ENCODE peak calls at places on chromosomes 4 and X, in eight cellular contexts. One of them, this sample, is unnamed.

GRCh38 chr4:115505326-115505725 is 391.9 kb upstream of the NDST4 start:
- DNase-seq in HCT116: no peak
- DNase-seq in neural progenitor cell: no peak
- DNase-seq in PC-9: no peak
- DNase-seq in GM12878: no peak
- DNase-seq in A673: no peak
- DNase-seq in hepatocyte: no peak
- DNase-seq in K562: no peak
- DNase-seq in this sample: no peak

GRCh38 chr4:112523008-112523440 is 7.0 kb upstream of the NEUROG2 start:
- DNase-seq in HCT116: no peak
- DNase-seq in neural progenitor cell: peak
- DNase-seq in PC-9: no peak
- DNase-seq in GM12878: no peak
- DNase-seq in A673: peak
- DNase-seq in hepatocyte: peak
- DNase-seq in K562: peak
- DNase-seq in this sample: peak

GRCh38 chr4:169774466-169775445 is 17.0 kb upstream of the HPF1 start:
- DNase-seq in HCT116: no peak
- DNase-seq in neural progenitor cell: peak
- DNase-seq in PC-9: no peak
- DNase-seq in GM12878: no peak
- DNase-seq in A673: no peak
- DNase-seq in hepatocyte: peak
- DNase-seq in K562: peak
- DNase-seq in this sample: peak

GRCh38 chr4:119647558-119647957 is 19.0 kb upstream of the PDE5A start:
- DNase-seq in HCT116: no peak
- DNase-seq in neural progenitor cell: no peak
- DNase-seq in PC-9: no peak
- DNase-seq in GM12878: no peak
- DNase-seq in A673: no peak
- DNase-seq in hepatocyte: no peak
- DNase-seq in K562: no peak
- DNase-seq in this sample: peak

GRCh38 chrX:67353651-67354370 is 190.0 kb upstream of the AR start:
- DNase-seq in HCT116: no peak
- DNase-seq in neural progenitor cell: no peak
- DNase-seq in PC-9: no peak
- DNase-seq in GM12878: no peak
- DNase-seq in A673: no peak
- DNase-seq in hepatocyte: no peak
- DNase-seq in K562: no peak
- DNase-seq in this sample: no peak

GRCh38 chr4:117249333-117249732 is 164.0 kb upstream of the TRAM1L1 start:
- DNase-seq in HCT116: no peak
- DNase-seq in neural progenitor cell: no peak
- DNase-seq in PC-9: no peak
- DNase-seq in GM12878: peak
- DNase-seq in A673: no peak
- DNase-seq in hepatocyte: no peak
- DNase-seq in K562: no peak
- DNase-seq in this sample: no peak

GRCh38 chr4:128061566-128062536 is 739 bp downstream of the LARP1B start:
- DNase-seq in HCT116: peak
- DNase-seq in neural progenitor cell: peak
- DNase-seq in PC-9: peak
- DNase-seq in GM12878: no peak
- DNase-seq in A673: peak
- DNase-seq in hepatocyte: peak
- DNase-seq in K562: peak
- DNase-seq in this sample: peak

GRCh38 chr4:150972592-150972991 is 42.5 kb downstream of the LRBA start:
- DNase-seq in HCT116: no peak
- DNase-seq in neural progenitor cell: no peak
- DNase-seq in PC-9: no peak
- DNase-seq in GM12878: no peak
- DNase-seq in A673: peak
- DNase-seq in hepatocyte: no peak
- DNase-seq in K562: no peak
- DNase-seq in this sample: peak

GRCh38 chr4:87570290-87570689 is 38.0 kb upstream of the DSPP start:
- DNase-seq in HCT116: no peak
- DNase-seq in neural progenitor cell: no peak
- DNase-seq in PC-9: no peak
- DNase-seq in GM12878: no peak
- DNase-seq in A673: no peak
- DNase-seq in hepatocyte: no peak
- DNase-seq in K562: no peak
- DNase-seq in this sample: no peak
- TF ChIP-seq CTCF in HCT116: no peak
- TF ChIP-seq CTCF in neural progenitor cell: no peak
- TF ChIP-seq CTCF in PC-9: no peak
- TF ChIP-seq CTCF in GM12878: no peak
- TF ChIP-seq CTCF in A673: no peak
- TF ChIP-seq CTCF in hepatocyte: no peak
- TF ChIP-seq CTCF in K562: no peak
- TF ChIP-seq CTCF in this sample: no peak

DNA sequence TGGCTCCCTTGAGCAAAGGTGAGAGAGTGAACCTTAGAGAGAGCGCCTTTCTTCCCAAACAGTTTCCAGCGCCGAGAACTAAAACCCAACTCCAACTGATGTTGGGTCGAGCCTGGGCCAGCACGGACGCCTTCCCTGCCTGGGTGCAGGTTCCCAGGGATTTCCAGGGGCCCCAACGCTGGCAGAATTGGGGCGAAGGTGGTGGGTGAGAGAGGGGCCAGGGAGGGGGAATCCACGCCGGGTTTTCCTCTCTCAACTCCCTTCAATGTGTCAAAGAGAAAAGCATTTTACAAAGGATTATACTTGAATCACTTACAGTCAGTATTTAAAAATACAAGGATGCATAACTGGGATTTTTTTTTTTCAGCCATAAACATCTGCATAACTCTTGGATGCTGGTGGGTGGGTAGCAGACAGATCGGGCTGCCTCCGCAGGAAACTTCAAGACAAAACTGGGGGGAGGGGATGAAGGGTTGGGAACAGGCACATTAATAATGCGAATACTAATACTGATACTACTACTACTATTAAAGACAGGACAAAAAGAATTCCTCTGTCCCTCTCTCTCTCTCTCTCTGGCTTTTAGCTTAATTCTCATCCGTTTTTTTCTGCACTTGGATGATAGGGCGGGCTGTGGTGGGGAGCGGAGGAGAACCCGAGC is 1.3 kb upstream of the ARX start:
- DNase-seq in HCT116: no peak
- DNase-seq in neural progenitor cell: peak
- DNase-seq in PC-9: no peak
- DNase-seq in GM12878: no peak
- DNase-seq in A673: no peak
- DNase-seq in hepatocyte: no peak
- DNase-seq in K562: no peak
- DNase-seq in this sample: no peak
- TF ChIP-seq EZH2 in HCT116: no peak
- TF ChIP-seq EZH2 in neural progenitor cell: no peak
- TF ChIP-seq EZH2 in PC-9: no peak
- TF ChIP-seq EZH2 in GM12878: peak
- TF ChIP-seq EZH2 in A673: no peak
- TF ChIP-seq EZH2 in hepatocyte: no peak
- TF ChIP-seq EZH2 in K562: no peak
- TF ChIP-seq EZH2 in this sample: no peak

DNA sequence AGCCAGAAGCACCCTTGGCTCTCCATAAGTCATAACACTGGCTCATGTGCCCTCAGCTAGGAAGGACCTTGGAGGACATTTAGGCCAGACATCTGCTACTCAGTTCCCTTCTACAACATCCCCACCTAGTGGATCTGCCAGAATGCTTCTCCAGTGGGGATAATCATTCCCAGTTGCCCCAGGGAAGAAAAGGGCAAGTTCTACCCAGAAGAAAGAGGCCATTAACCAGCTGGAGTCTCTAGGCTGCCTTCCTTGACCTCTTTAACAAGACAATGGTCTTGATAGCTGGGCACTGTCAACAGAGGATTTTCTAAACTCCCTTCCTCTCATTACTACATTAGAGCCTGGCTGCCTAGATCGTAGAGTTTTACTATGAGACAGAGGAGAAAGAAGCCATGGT is 42.0 kb downstream of the LGI2 start:
- DNase-seq in HCT116: peak
- DNase-seq in neural progenitor cell: peak
- DNase-seq in PC-9: no peak
- DNase-seq in GM12878: no peak
- DNase-seq in A673: peak
- DNase-seq in hepatocyte: peak
- DNase-seq in K562: no peak
- DNase-seq in this sample: peak
- TF ChIP-seq CTCF in HCT116: peak
- TF ChIP-seq CTCF in neural progenitor cell: peak
- TF ChIP-seq CTCF in PC-9: peak
- TF ChIP-seq CTCF in GM12878: peak
- TF ChIP-seq CTCF in A673: peak
- TF ChIP-seq CTCF in hepatocyte: peak
- TF ChIP-seq CTCF in K562: peak
- TF ChIP-seq CTCF in this sample: peak

GRCh38 chrX:77446029-77446585 is 1.1 kb upstream of the FGF16 start:
- DNase-seq in HCT116: no peak
- DNase-seq in neural progenitor cell: peak
- DNase-seq in PC-9: no peak
- DNase-seq in GM12878: no peak
- DNase-seq in A673: peak
- DNase-seq in hepatocyte: peak
- DNase-seq in K562: no peak
- DNase-seq in this sample: no peak

GRCh38 chrX:77444075-77444474 is 3.1 kb upstream of the FGF16 start:
- DNase-seq in HCT116: no peak
- DNase-seq in neural progenitor cell: no peak
- DNase-seq in PC-9: no peak
- DNase-seq in GM12878: no peak
- DNase-seq in A673: no peak
- DNase-seq in hepatocyte: no peak
- DNase-seq in K562: no peak
- DNase-seq in this sample: no peak

GRCh38 chrX:77447339-77448149 is at the start of gene FGF16:
- DNase-seq in HCT116: no peak
- DNase-seq in neural progenitor cell: peak
- DNase-seq in PC-9: no peak
- DNase-seq in GM12878: no peak
- DNase-seq in A673: no peak
- DNase-seq in hepatocyte: no peak
- DNase-seq in K562: no peak
- DNase-seq in this sample: no peak

GRCh38 chrX:77448170-77448569 is 981 bp downstream of the FGF16 start:
- DNase-seq in HCT116: no peak
- DNase-seq in neural progenitor cell: peak
- DNase-seq in PC-9: no peak
- DNase-seq in GM12878: no peak
- DNase-seq in A673: no peak
- DNase-seq in hepatocyte: no peak
- DNase-seq in K562: no peak
- DNase-seq in this sample: no peak

DNA sequence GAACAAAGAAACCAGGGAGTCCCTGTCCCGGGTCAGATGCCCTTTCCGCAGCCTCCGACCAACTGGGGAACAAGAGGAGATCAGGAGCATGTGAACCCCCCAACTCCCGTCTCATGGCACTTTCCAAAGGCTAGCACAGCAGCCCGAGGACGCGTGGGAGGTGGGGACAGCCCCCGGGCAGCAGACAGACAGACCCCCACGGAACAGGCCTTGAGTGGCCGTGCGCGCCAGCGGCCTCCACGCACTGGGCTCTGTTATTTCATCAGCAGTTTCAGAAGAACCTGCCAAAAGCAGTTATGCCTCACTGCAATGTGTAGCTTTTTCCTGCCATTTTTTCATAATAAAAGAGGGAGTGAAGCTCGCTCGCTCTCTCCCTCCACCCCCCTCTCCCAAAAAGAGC is 349 bp upstream of the FGF16 start:
- DNase-seq in HCT116: no peak
- DNase-seq in neural progenitor cell: no peak
- DNase-seq in PC-9: no peak
- DNase-seq in GM12878: no peak
- DNase-seq in A673: no peak
- DNase-seq in hepatocyte: no peak
- DNase-seq in K562: no peak
- DNase-seq in this sample: peak
- TF ChIP-seq EZH2 in HCT116: no peak
- TF ChIP-seq EZH2 in neural progenitor cell: no peak
- TF ChIP-seq EZH2 in PC-9: no peak
- TF ChIP-seq EZH2 in GM12878: no peak
- TF ChIP-seq EZH2 in A673: no peak
- TF ChIP-seq EZH2 in hepatocyte: peak
- TF ChIP-seq EZH2 in K562: no peak
- TF ChIP-seq EZH2 in this sample: no peak

GRCh38 chrX:94576367-94577004 is 902.5 kb downstream of the FAM133A start:
- DNase-seq in HCT116: no peak
- DNase-seq in neural progenitor cell: no peak
- DNase-seq in PC-9: no peak
- DNase-seq in GM12878: no peak
- DNase-seq in A673: no peak
- DNase-seq in hepatocyte: no peak
- DNase-seq in K562: no peak
- DNase-seq in this sample: no peak
- TF ChIP-seq CTCF in HCT116: no peak
- TF ChIP-seq CTCF in neural progenitor cell: peak
- TF ChIP-seq CTCF in PC-9: peak
- TF ChIP-seq CTCF in GM12878: peak
- TF ChIP-seq CTCF in A673: peak
- TF ChIP-seq CTCF in hepatocyte: peak
- TF ChIP-seq CTCF in K562: no peak
- TF ChIP-seq CTCF in this sample: no peak